ENCODE peak calls at places on chromosomes 12 and 14, in five cellular contexts. One of them, this sample, is unnamed.

GRCh38 chr12:49868449-49868848 is 25.5 kb upstream of the BCDIN3D start:
- DNase-seq in H1: peak
- DNase-seq in HepG2: no peak
- DNase-seq in NT2/D1: no peak
- DNase-seq in GM12878: no peak
- DNase-seq in this sample: no peak

GRCh38 chr14:100858838-100859220 is 32.9 kb downstream of the MEG3 start:
- DNase-seq in H1: no peak
- DNase-seq in HepG2: no peak
- DNase-seq in GM12878: no peak
- DNase-seq in NT2/D1: no peak
- DNase-seq in this sample: no peak

GRCh38 chr12:20366776-20367409 is 1.4 kb upstream of the PDE3A start:
- DNase-seq in NT2/D1: no peak
- DNase-seq in GM12878: no peak
- DNase-seq in HepG2: no peak
- DNase-seq in H1: no peak
- DNase-seq in this sample: no peak

GRCh38 chr14:102940729-102941362 is 18.4 kb downstream of the AMN start:
- DNase-seq in H1: no peak
- DNase-seq in NT2/D1: no peak
- DNase-seq in GM12878: no peak
- DNase-seq in HepG2: no peak
- DNase-seq in this sample: no peak

GRCh38 chr12:28963554-28963953 is 185.5 kb upstream of the FAR2 start:
- DNase-seq in H1: no peak
- DNase-seq in HepG2: no peak
- DNase-seq in GM12878: no peak
- DNase-seq in NT2/D1: peak
- DNase-seq in this sample: peak

GRCh38 chr12:79954037-79954436 is 19.1 kb upstream of the PPP1R12A start:
- DNase-seq in GM12878: no peak
- DNase-seq in NT2/D1: no peak
- DNase-seq in H1: no peak
- DNase-seq in HepG2: no peak
- DNase-seq in this sample: no peak

GRCh38 chr12:46915082-46915481 is 89.3 kb upstream of the SLC38A4 start:
- DNase-seq in HepG2: no peak
- DNase-seq in H1: no peak
- DNase-seq in GM12878: no peak
- DNase-seq in NT2/D1: no peak
- DNase-seq in this sample: no peak

GRCh38 chr14:76501156-76501555 is 125.2 kb downstream of the ESRRB start:
- DNase-seq in HepG2: no peak
- DNase-seq in GM12878: no peak
- DNase-seq in NT2/D1: no peak
- DNase-seq in H1: no peak
- DNase-seq in this sample: no peak

GRCh38 chr14:49050836-49051235 is 535.3 kb downstream of the RPS29 start:
- DNase-seq in GM12878: no peak
- DNase-seq in HepG2: no peak
- DNase-seq in H1: no peak
- DNase-seq in NT2/D1: no peak
- DNase-seq in this sample: no peak
- TF ChIP-seq SUZ12 in GM12878: no peak
- TF ChIP-seq SUZ12 in HepG2: no peak
- TF ChIP-seq SUZ12 in H1: no peak
- TF ChIP-seq SUZ12 in NT2/D1: no peak
- TF ChIP-seq SUZ12 in this sample: no peak

DNA sequence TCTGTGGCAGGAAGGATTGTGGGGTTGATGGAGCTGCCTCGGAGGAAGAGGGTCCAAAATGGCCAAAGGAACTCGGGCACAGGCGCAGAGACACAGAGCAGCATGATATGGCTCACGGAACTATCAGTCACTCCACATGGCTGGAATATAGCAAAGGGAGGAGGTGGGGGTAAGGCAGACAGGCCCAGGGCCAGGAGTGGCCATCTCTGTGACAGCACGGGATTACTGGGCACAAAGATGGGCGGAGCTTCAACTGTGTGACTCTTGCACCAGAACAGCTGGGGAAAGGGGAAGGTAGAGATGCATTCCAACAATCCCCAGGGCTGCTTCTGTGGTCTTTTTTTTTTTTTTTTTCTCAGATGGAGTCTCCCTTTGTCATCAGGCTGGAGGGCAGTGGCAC is 24.8 kb upstream of the EML1 start:
- DNase-seq in GM12878: no peak
- DNase-seq in H1: no peak
- DNase-seq in HepG2: no peak
- DNase-seq in NT2/D1: no peak
- DNase-seq in this sample: no peak
- TF ChIP-seq SUZ12 in GM12878: no peak
- TF ChIP-seq SUZ12 in H1: no peak
- TF ChIP-seq SUZ12 in HepG2: no peak
- TF ChIP-seq SUZ12 in NT2/D1: no peak
- TF ChIP-seq SUZ12 in this sample: no peak

DNA sequence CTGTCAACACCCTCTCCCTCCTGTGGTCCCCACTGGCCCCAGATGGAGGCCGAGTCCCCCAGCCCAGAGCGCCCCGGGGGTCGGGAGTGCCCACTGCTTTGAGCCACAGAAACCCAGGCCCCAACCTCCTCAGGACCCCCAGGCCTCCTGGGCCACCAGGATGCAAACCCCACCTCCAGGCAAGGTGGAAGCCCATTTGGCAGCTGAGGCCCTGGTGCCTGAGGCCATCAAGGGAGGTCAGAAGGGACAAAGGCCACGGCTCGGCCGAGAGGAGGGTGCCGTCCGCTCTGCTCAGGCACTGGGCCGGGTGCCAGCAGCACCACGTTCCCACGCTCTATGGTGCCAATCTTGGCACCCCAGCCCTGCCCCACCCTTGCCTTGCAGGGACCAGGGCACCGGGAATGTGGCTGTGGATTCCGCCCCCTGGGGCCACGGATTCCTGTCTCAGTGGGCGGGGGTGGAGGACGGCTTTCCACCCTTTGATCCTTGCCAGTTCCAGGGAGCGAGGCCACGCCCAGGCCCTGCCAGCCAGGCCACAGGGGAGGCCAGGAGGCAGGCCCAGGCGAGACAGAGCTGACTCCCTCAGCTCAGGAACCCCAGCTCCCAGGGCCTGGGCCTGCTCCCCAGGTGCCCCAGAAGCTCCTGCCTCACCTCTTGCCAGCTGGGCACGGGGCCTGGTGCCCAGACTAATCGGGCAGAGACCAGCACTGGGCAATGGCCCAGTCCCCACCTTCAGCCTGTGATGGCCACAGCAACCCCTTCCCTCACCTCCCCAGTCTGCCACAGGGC is 26.3 kb upstream of the GPR132 start:
- DNase-seq in H1: no peak
- DNase-seq in GM12878: no peak
- DNase-seq in HepG2: peak
- DNase-seq in NT2/D1: no peak
- DNase-seq in this sample: no peak
- TF ChIP-seq SUZ12 in H1: no peak
- TF ChIP-seq SUZ12 in GM12878: no peak
- TF ChIP-seq SUZ12 in HepG2: no peak
- TF ChIP-seq SUZ12 in NT2/D1: no peak
- TF ChIP-seq SUZ12 in this sample: no peak

GRCh38 chr12:5506821-5507231 is 74.9 kb downstream of the NTF3 start:
- DNase-seq in NT2/D1: no peak
- DNase-seq in H1: no peak
- DNase-seq in GM12878: no peak
- DNase-seq in HepG2: no peak
- DNase-seq in this sample: no peak
- TF ChIP-seq SUZ12 in NT2/D1: no peak
- TF ChIP-seq SUZ12 in H1: no peak
- TF ChIP-seq SUZ12 in GM12878: no peak
- TF ChIP-seq SUZ12 in HepG2: no peak
- TF ChIP-seq SUZ12 in this sample: no peak

GRCh38 chr12:107803092-107803491 is 28.6 kb downstream of the ASCL4 start:
- DNase-seq in HepG2: no peak
- DNase-seq in GM12878: no peak
- DNase-seq in H1: no peak
- DNase-seq in NT2/D1: no peak
- DNase-seq in this sample: no peak

GRCh38 chr12:107805488-107806180 is 31.1 kb downstream of the ASCL4 start:
- DNase-seq in NT2/D1: no peak
- DNase-seq in HepG2: no peak
- DNase-seq in GM12878: no peak
- DNase-seq in H1: no peak
- DNase-seq in this sample: no peak

GRCh38 chr12:107807471-107808150 is 33.1 kb downstream of the ASCL4 start:
- DNase-seq in NT2/D1: no peak
- DNase-seq in GM12878: no peak
- DNase-seq in H1: no peak
- DNase-seq in HepG2: no peak
- DNase-seq in this sample: no peak
- TF ChIP-seq SUZ12 in NT2/D1: no peak
- TF ChIP-seq SUZ12 in GM12878: no peak
- TF ChIP-seq SUZ12 in H1: no peak
- TF ChIP-seq SUZ12 in HepG2: no peak
- TF ChIP-seq SUZ12 in this sample: no peak

GRCh38 chr14:56666716-56667115 is 87.1 kb downstream of the TMEM260 start:
- DNase-seq in GM12878: no peak
- DNase-seq in HepG2: no peak
- DNase-seq in NT2/D1: no peak
- DNase-seq in H1: no peak
- DNase-seq in this sample: no peak
- TF ChIP-seq SUZ12 in GM12878: no peak
- TF ChIP-seq SUZ12 in HepG2: no peak
- TF ChIP-seq SUZ12 in NT2/D1: no peak
- TF ChIP-seq SUZ12 in H1: no peak
- TF ChIP-seq SUZ12 in this sample: no peak

GRCh38 chr14:35959835-35960234 is 133.7 kb downstream of the BRMS1L start:
- DNase-seq in HepG2: no peak
- DNase-seq in GM12878: no peak
- DNase-seq in H1: no peak
- DNase-seq in NT2/D1: no peak
- DNase-seq in this sample: no peak

GRCh38 chr14:35964736-35965135 is 138.6 kb downstream of the BRMS1L start:
- DNase-seq in NT2/D1: no peak
- DNase-seq in H1: no peak
- DNase-seq in HepG2: no peak
- DNase-seq in GM12878: no peak
- DNase-seq in this sample: no peak

GRCh38 chr14:35961697-35962274 is 135.6 kb downstream of the BRMS1L start:
- DNase-seq in HepG2: no peak
- DNase-seq in NT2/D1: no peak
- DNase-seq in H1: no peak
- DNase-seq in GM12878: no peak
- DNase-seq in this sample: no peak

GRCh38 chr14:35965425-35965824 is 139.3 kb downstream of the BRMS1L start:
- DNase-seq in NT2/D1: no peak
- DNase-seq in HepG2: no peak
- DNase-seq in H1: no peak
- DNase-seq in GM12878: no peak
- DNase-seq in this sample: no peak

DNA sequence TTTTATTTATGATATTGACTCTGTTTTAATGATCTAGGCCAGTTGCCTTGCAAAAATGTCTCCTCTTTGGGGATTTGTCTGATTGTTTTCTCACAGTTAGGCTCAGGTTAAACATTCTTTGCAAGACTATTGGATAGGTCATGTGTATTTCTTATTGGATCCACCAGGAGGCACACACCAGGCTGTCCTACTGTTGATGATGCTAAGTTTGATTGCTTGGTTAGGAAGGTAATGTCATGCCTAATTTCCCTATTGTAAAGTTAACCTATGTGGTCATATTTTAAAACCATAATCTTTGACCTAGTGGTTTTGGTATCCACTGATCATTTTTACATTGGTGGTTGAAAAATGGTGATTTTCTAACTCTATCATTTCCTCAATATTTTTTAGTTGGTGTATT is 137.1 kb downstream of the BRMS1L start:
- DNase-seq in HepG2: peak
- DNase-seq in GM12878: no peak
- DNase-seq in H1: no peak
- DNase-seq in NT2/D1: no peak
- DNase-seq in this sample: peak
- TF ChIP-seq SUZ12 in HepG2: no peak
- TF ChIP-seq SUZ12 in GM12878: no peak
- TF ChIP-seq SUZ12 in H1: no peak
- TF ChIP-seq SUZ12 in NT2/D1: no peak
- TF ChIP-seq SUZ12 in this sample: no peak